ENCODE peak calls at places on chromosomes 1 and 21, in nine cellular contexts. A is astrocyte, H is right atrium auricular region, O is fibroblast of lung, U is heart right ventricle, V is cardiac muscle cell, M is GM12878, J is kidney, K is ovary. W is an unnamed sample. For H3K36me3, the result is how much of the 10 kb centered on the place peaks cover.

GRCh38 chr1:99548924-99549605 is 96.8 kb upstream of the PALMD start:
- DNase-seq in J (no peak), O (no peak), V (peak), H (no peak), U (no peak), K (peak), A (peak), M (no peak), W (no peak)

GRCh38 chr1:27057801-27058647 is 45.4 kb upstream of the TENT5B start:
- DNase-seq in M (no peak), A (no peak), O (peak), K (no peak), V (no peak), U (no peak), J (peak), H (no peak), W (no peak)

GRCh38 chr1:6222644-6223043 is 13.1 kb downstream of the ICMT start:
- DNase-seq in J (no peak), U (peak), K (no peak), H (peak), O (peak), A (no peak), M (no peak), V (no peak), W (no peak)

GRCh38 chr1:246187834-246188372 is 319.2 kb downstream of the SMYD3 start:
- DNase-seq in U (no peak), K (no peak), V (no peak), A (no peak), J (no peak), M (no peak), O (no peak), H (no peak), W (no peak)

GRCh38 chr1:183024352-183025337 is 1.4 kb downstream of the LAMC1 start:
- DNase-seq in K (no peak), H (no peak), O (peak), J (no peak), A (no peak), U (no peak), M (no peak), V (no peak), W (no peak)

GRCh38 chr1:42154685-42155084 is 1.5 kb downstream of the GUCA2B start:
- DNase-seq in H (no peak), A (no peak), M (no peak), O (no peak), K (no peak), U (no peak), V (no peak), J (no peak), W (no peak)

GRCh38 chr1:221573727-221574126 is 168.2 kb downstream of the DUSP10 start:
- DNase-seq in V (no peak), A (no peak), U (peak), J (no peak), M (no peak), O (peak), H (no peak), K (no peak), W (no peak)

GRCh38 chr21:32350981-32351380 is 41.8 kb downstream of the URB1 start:
- DNase-seq in K (no peak), H (no peak), J (no peak), O (no peak), V (no peak), U (no peak), M (no peak), A (no peak), W (no peak)

GRCh38 chr1:171191992-171192391 is 6.9 kb downstream of the FMO2 start:
- DNase-seq in J (no peak), O (peak), H (no peak), K (no peak), U (no peak), M (no peak), A (no peak), V (no peak), W (no peak)

GRCh38 chr1:35324486-35324885 is 56.0 kb downstream of the ZMYM4 start:
- DNase-seq in U (no peak), M (no peak), V (no peak), K (no peak), O (peak), A (peak), H (no peak), J (no peak), W (no peak)

GRCh38 chr1:214523124-214523824 is 28.1 kb downstream of the PTPN14 start:
- DNase-seq in K (no peak), O (no peak), V (no peak), U (no peak), J (no peak), H (no peak), A (no peak), M (no peak), W (no peak)

GRCh38 chr1:205667909-205668643 is 12.2 kb downstream of the SLC45A3 start:
- DNase-seq in H (no peak), V (no peak), O (no peak), A (no peak), K (no peak), U (no peak), J (no peak), M (no peak), W (no peak)

GRCh38 chr1:92934395-92935378 is 26.6 kb downstream of the DIPK1A start:
- DNase-seq in O (peak), J (peak), K (no peak), V (no peak), A (peak), M (no peak), H (no peak), U (peak), W (no peak)

GRCh38 chr1:205283270-205284147 is 38.0 kb downstream of the NUAK2 start:
- DNase-seq in M (no peak), A (no peak), O (no peak), K (no peak), U (no peak), H (no peak), V (no peak), J (no peak), W (no peak)

GRCh38 chr1:115089443-115090340 is at the start of gene TSPAN2:
- DNase-seq in K (no peak), A (peak), V (peak), H (peak), M (no peak), U (peak), J (peak), O (peak), W (peak)

GRCh38 chr1:236063919-236064673 is 794 bp downstream of the NID1 start:
- DNase-seq in K (peak), U (peak), A (peak), M (no peak), V (peak), J (peak), H (peak), O (peak), W (no peak)

DNA sequence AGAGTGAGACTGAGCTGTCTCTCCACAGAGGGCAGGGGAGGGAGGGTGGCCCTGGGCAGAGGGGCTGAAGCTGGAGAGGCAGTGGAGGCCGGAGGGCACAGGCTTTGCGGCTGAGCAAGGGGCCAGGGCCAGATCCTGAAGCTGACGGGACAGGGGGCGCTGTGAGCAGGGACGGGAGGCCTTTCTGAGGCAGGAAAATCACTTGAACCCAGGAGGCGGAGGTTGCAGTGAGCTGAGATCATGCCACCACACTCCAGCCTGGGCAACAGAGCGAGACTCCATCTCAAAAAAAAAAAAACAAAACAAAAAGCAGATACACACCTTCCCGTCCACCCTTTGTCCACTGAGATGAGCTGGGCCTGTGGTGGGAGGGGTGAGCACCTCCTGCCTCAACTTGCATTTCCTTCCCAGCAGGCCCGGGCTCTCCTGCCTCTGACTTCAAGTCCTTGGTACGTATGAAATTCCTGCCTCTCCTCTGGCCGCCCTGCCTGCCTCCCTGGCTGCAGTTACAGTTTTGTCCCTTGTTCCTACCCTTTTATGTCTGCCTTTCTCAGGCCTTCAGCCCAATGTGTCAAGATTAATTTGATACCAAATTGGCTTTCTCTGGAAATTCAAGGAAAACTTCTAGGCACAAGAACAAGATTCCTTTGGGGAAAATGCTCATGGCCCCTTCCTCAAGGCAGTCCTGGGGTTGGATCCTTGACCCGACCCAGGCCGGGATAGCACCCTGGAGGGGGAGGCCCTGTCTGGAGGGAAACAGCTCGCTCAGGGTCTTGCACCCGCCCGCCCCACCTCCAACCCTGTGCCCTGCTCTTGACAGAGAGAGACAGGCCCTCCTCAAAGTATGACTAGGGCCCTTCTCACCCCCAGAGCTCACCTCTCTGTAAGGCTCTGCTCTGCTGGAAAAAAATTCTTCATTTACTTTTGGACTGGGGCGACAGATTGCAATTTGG is 11.2 kb upstream of the ADAMTSL4 start:
- DNase-seq in H (no peak), M (no peak), O (no peak), A (peak), V (peak), J (no peak), U (no peak), K (no peak), W (no peak)
- H3K27ac ChIP-seq in H (no peak), M (no peak), O (peak), A (peak), V (peak), J (no peak), U (peak), K (no peak), W (no peak)

DNA sequence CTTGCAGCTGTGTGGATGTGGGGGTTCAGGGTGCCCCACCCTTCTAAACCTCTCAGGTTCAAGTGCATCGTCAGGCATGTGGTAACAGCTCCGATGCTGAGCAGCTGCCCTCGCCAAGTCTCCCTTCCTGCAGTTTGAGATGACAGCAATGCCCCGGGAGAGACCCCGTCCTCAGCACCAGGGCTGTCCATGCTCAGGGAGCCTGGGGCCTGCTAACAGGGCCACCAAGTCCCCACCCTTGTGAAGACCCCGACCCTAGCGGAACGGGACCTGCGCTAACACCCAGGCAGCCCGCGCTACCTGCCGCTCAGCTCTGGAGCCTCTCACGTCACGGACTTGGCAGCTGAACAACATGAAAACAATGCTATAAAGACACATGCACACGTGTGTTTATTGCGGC is 159.2 kb upstream of the C1orf174 start:
- DNase-seq in K (no peak), V (no peak), O (no peak), U (no peak), H (peak), A (no peak), M (no peak), J (no peak), W (no peak)
- H3K4me3 ChIP-seq in K (no peak), V (no peak), O (no peak), U (no peak), H (no peak), A (no peak), M (no peak), J (no peak), W (no peak)

DNA sequence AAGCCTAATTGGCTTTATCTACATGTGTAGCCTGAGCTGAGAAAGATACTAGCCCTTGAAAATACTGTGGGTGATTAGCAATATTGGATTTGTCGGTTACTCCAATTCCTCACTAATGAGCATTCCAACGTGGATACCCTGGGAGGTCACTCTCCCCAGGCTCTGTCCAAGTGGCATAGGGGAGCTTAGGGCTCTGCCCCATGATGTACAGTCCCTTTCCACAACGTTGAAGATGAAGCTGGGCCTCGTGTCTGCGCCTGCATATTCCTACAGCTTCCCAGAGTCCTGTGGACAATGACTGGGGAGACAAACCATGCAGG is 2.6 kb downstream of the RCC1 start:
- DNase-seq in A (no peak), M (no peak), V (peak), K (no peak), J (no peak), O (no peak), H (no peak), U (no peak), W (no peak)
- H3K36me3 ChIP-seq in A (under half), M (under half), V (under half), K (under half), J (under half), O (under half), H (half or more), U (under half), W (under half)

GRCh38 chr1:232431326-232431725 is 198.6 kb downstream of the SIPA1L2 start:
- DNase-seq in M (no peak), H (no peak), U (no peak), J (no peak), O (no peak), A (no peak), V (no peak), K (no peak), W (no peak)

GRCh38 chr1:232431748-232432147 is 198.2 kb downstream of the SIPA1L2 start:
- DNase-seq in O (no peak), V (peak), H (no peak), K (no peak), M (no peak), A (no peak), U (no peak), J (no peak), W (no peak)

GRCh38 chr1:232430467-232430866 is 199.5 kb downstream of the SIPA1L2 start:
- DNase-seq in M (no peak), U (no peak), H (no peak), J (no peak), O (no peak), A (no peak), K (no peak), V (no peak), W (no peak)

GRCh38 chr1:232428781-232429530 is 201.0 kb downstream of the SIPA1L2 start:
- DNase-seq in A (peak), V (peak), O (peak), H (no peak), M (no peak), U (no peak), J (no peak), K (no peak), W (no peak)

DNA sequence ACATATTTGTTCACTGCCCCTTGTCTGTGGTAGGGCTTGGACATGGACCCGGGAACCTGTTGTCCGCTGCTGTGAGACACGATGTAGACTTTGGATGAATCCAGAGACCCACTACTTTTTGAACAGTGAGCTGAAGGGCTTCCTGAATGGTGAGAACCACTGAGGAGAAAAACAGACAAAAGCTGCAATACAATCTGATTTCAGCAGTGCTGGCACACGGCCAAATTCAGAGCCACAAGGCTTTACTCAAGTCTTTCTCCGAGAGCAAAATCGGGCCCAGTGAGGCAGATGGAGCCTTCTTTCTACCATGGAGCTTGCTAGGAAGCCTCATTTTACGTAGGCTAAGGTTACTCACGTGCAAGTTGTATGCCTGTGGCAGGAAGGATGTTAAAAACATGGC is 197.6 kb downstream of the SIPA1L2 start:
- DNase-seq in K (no peak), O (peak), A (no peak), U (peak), V (peak), J (no peak), H (no peak), M (no peak), W (no peak)
- H3K27ac ChIP-seq in K (no peak), O (no peak), A (no peak), U (peak), V (peak), J (no peak), H (peak), M (no peak), W (no peak)

GRCh38 chr1:16146888-16147614 is 8.8 kb downstream of the EPHA2 start:
- DNase-seq in K (no peak), O (no peak), U (no peak), A (peak), H (no peak), V (peak), M (no peak), J (no peak), W (no peak)
- H3K4me3 ChIP-seq in K (no peak), O (no peak), U (peak), A (peak), H (peak), V (no peak), M (no peak), J (no peak), W (no peak)